ENCODE peak calls at places on chromosomes 12 and 14, in five cellular contexts. G, O, E, S and N are unnamed samples.

GRCh38 chr12:87160848-87161601 is 868.2 kb downstream of the C12orf50 start:
- DNase-seq in G (no peak), S (no peak), E (no peak), O (no peak), N (no peak)

GRCh38 chr12:21257172-21257571 is 77.5 kb downstream of the SLCO1A2 start:
- DNase-seq in S (no peak), E (no peak), G (no peak), O (no peak), N (no peak)

GRCh38 chr12:6809056-6809455 is 12.6 kb upstream of the GPR162 start:
- DNase-seq in G (peak; percentile 7), E (no peak), O (no peak), S (no peak), N (no peak)

GRCh38 chr14:104665663-104666522 is 23.5 kb upstream of the INF2 start:
- DNase-seq in S (no peak), O (peak; percentile 59), E (peak; percentile 64), G (peak; percentile 87), N (no peak)

GRCh38 chr14:51807355-51807754 is 53.1 kb upstream of the GNG2 start:
- DNase-seq in O (no peak), E (no peak), G (no peak), S (no peak), N (no peak)

GRCh38 chr14:77260631-77261030 is 10.4 kb downstream of the NGB start:
- DNase-seq in E (no peak), G (no peak), S (no peak), O (no peak), N (no peak)

GRCh38 chr12:111978545-111978944 is 34.4 kb downstream of the TMEM116 start:
- DNase-seq in S (no peak), O (no peak), E (no peak), G (no peak), N (no peak)

GRCh38 chr12:114898159-114898558 is 214.2 kb upstream of the TBX3 start:
- DNase-seq in S (no peak), E (no peak), G (no peak), O (no peak), N (no peak)

GRCh38 chr12:93860659-93861373 is 183.6 kb downstream of the CRADD start:
- DNase-seq in G (no peak), O (no peak), E (no peak), S (no peak), N (no peak)

GRCh38 chr14:77139540-77140342 is 1.9 kb downstream of the ZDHHC22 start:
- DNase-seq in G (peak; percentile 97), S (peak; percentile 67), O (peak; percentile 37), E (peak; percentile 43), N (no peak)

GRCh38 chr14:67738740-67739504 is 37.2 kb downstream of the RDH12 start:
- DNase-seq in O (peak; percentile 2), E (no peak), G (no peak), S (no peak), N (peak; percentile 59)

GRCh38 chr14:76514599-76514998 is 138.7 kb downstream of the ESRRB start:
- DNase-seq in O (no peak), G (no peak), S (no peak), E (peak; percentile 3), N (no peak)

GRCh38 chr14:85527006-85527405 is 2.9 kb upstream of the FLRT2 start:
- DNase-seq in O (no peak), E (no peak), S (no peak), G (no peak), N (no peak)

GRCh38 chr12:56104815-56105476 is 587 bp downstream of the PA2G4 start:
- DNase-seq in G (peak; percentile 59), E (peak; percentile 47), O (no peak), S (no peak), N (no peak)